ENCODE peak calls at places on chromosomes 12 and 14, in nine cellular contexts. Y is left ventricle myocardium inferior, X is GM23248, N is astrocyte, E is stomach, R is hepatocyte, S is SJCRH30, C is mucosa of descending colon, W is psoas muscle. L is an unnamed sample. For H3K4me1, the result is how much of the 10 kb centered on the place peaks cover.

GRCh38 chr12:94109154-94109553 is 39.2 kb upstream of the PLXNC1 start:
- DNase-seq in Y (no peak), X (peak), N (peak), E (no peak), R (peak), S (peak), C (no peak), W (no peak), L (no peak)

GRCh38 chr14:57487771-57488170 is 5.9 kb downstream of the CCDC198 start:
- DNase-seq in Y (no peak), X (peak), N (peak), E (no peak), R (no peak), S (no peak), C (no peak), W (no peak), L (no peak)

GRCh38 chr14:100304825-100305445 is 1.3 kb downstream of the SLC25A29 start:
- DNase-seq in Y (peak), X (peak), N (peak), E (peak), R (peak), S (peak), C (peak), W (no peak), L (peak)

GRCh38 chr12:56080556-56081138 is 682 bp downstream of the ERBB3 start:
- DNase-seq in Y (no peak), X (peak), N (no peak), E (peak), R (peak), S (peak), C (peak), W (no peak), L (no peak)

GRCh38 chr12:124392991-124393790 is 98.3 kb downstream of the RFLNA start:
- DNase-seq in Y (peak), X (peak), N (peak), E (peak), R (peak), S (peak), C (peak), W (peak), L (peak)

GRCh38 chr12:80778005-80778541 is 61.4 kb downstream of the MYF5 start:
- DNase-seq in Y (peak), X (peak), N (peak), E (peak), R (peak), S (peak), C (peak), W (peak), L (peak)

GRCh38 chr14:89589400-89590128 is 172.5 kb upstream of the FOXN3 start:
- DNase-seq in Y (peak), X (no peak), N (no peak), E (no peak), R (no peak), S (no peak), C (no peak), W (no peak), L (no peak)

GRCh38 chr12:96078281-96078761 is 42.9 kb upstream of the LTA4H start:
- DNase-seq in Y (peak), X (no peak), N (peak), E (peak), R (no peak), S (no peak), C (no peak), W (peak), L (peak)

GRCh38 chr12:111764120-111764821 is 2.5 kb upstream of the ALDH2 start:
- DNase-seq in Y (no peak), X (peak), N (no peak), E (no peak), R (no peak), S (no peak), C (no peak), W (no peak), L (no peak)

GRCh38 chr12:96094201-96094600 is 58.8 kb upstream of the LTA4H start:
- DNase-seq in Y (no peak), X (peak), N (no peak), E (peak), R (no peak), S (peak), C (peak), W (no peak), L (no peak)

GRCh38 chr12:1633459-1633858 is 4.4 kb downstream of the WNT5B start:
- DNase-seq in Y (no peak), X (no peak), N (no peak), E (no peak), R (no peak), S (no peak), C (no peak), W (no peak), L (no peak)

GRCh38 chr12:52634266-52635056 is 16.1 kb upstream of the KRT73 start:
- DNase-seq in Y (peak), X (no peak), N (no peak), E (peak), R (no peak), S (no peak), C (no peak), W (peak), L (no peak)

GRCh38 chr12:110556705-110557104 is 26.4 kb downstream of the PPTC7 start:
- DNase-seq in Y (no peak), X (no peak), N (no peak), E (no peak), R (no peak), S (no peak), C (no peak), W (no peak), L (no peak)

GRCh38 chr12:14239935-14240872 is 125.3 kb upstream of the ATF7IP start:
- DNase-seq in Y (no peak), X (no peak), N (peak), E (no peak), R (peak), S (peak), C (peak), W (no peak), L (no peak)

GRCh38 chr12:107912421-107913004 is 138.0 kb downstream of the ASCL4 start:
- DNase-seq in Y (peak), X (peak), N (no peak), E (peak), R (peak), S (peak), C (peak), W (peak), L (no peak)

GRCh38 chr14:74654931-74655330 is 42.9 kb upstream of the LTBP2 start:
- DNase-seq in Y (no peak), X (no peak), N (no peak), E (no peak), R (no peak), S (no peak), C (no peak), W (no peak), L (no peak)
- H3K4me1 ChIP-seq in Y (under half), X (half or more), N (under half), E (under half), R (under half), S (under half), C (under half), W (under half), L (under half)

GRCh38 chr14:34338056-34338455 is 124.0 kb downstream of the SPTSSA start:
- DNase-seq in Y (no peak), X (no peak), N (no peak), E (no peak), R (no peak), S (peak), C (no peak), W (no peak), L (no peak)
- H3K4me1 ChIP-seq in Y (under half), X (under half), N (under half), E (under half), R (under half), S (under half), C (under half), W (under half), L (under half)

GRCh38 chr12:47821346-47821706 is 1.6 kb upstream of the HDAC7 start:
- DNase-seq in Y (no peak), X (peak), N (no peak), E (no peak), R (no peak), S (no peak), C (no peak), W (no peak), L (no peak)

GRCh38 chr12:47820631-47821345 is 1.1 kb upstream of the HDAC7 start:
- DNase-seq in Y (peak), X (peak), N (peak), E (peak), R (peak), S (peak), C (peak), W (peak), L (peak)

GRCh38 chr12:47823422-47824086 is 3.9 kb upstream of the HDAC7 start:
- DNase-seq in Y (no peak), X (peak), N (no peak), E (no peak), R (no peak), S (no peak), C (no peak), W (no peak), L (no peak)

GRCh38 chr12:47822863-47823262 is 3.2 kb upstream of the HDAC7 start:
- DNase-seq in Y (no peak), X (no peak), N (no peak), E (no peak), R (no peak), S (no peak), C (no peak), W (no peak), L (no peak)

GRCh38 chr12:47822386-47822785 is 2.7 kb upstream of the HDAC7 start:
- DNase-seq in Y (no peak), X (no peak), N (no peak), E (no peak), R (no peak), S (no peak), C (no peak), W (no peak), L (no peak)
- H3K4me1 ChIP-seq in Y (half or more), X (half or more), N (under half), E (half or more), R (under half), S (under half), C (under half), W (under half), L (half or more)

GRCh38 chr12:57592551-57593165 is 1.7 kb downstream of the PIP4K2C start:
- DNase-seq in Y (no peak), X (peak), N (peak), E (no peak), R (no peak), S (no peak), C (no peak), W (no peak), L (no peak)
- H3K4me1 ChIP-seq in Y (under half), X (under half), N (under half), E (under half), R (under half), S (under half), C (under half), W (under half), L (under half)

GRCh38 chr12:104721065-104721458 is 237.0 kb downstream of the SLC41A2 start:
- DNase-seq in Y (no peak), X (no peak), N (no peak), E (no peak), R (no peak), S (no peak), C (no peak), W (no peak), L (no peak)

GRCh38 chr12:104721944-104722343 is 236.1 kb downstream of the SLC41A2 start:
- DNase-seq in Y (no peak), X (no peak), N (no peak), E (no peak), R (no peak), S (peak), C (no peak), W (no peak), L (no peak)

GRCh38 chr12:104719700-104720345 is 238.3 kb downstream of the SLC41A2 start:
- DNase-seq in Y (no peak), X (no peak), N (no peak), E (no peak), R (no peak), S (no peak), C (peak), W (no peak), L (no peak)

GRCh38 chr12:104718581-104718980 is 239.5 kb downstream of the SLC41A2 start:
- DNase-seq in Y (no peak), X (peak), N (peak), E (no peak), R (no peak), S (peak), C (peak), W (no peak), L (peak)

GRCh38 chr12:104720346-104721064 is 237.6 kb downstream of the SLC41A2 start:
- DNase-seq in Y (no peak), X (peak), N (peak), E (peak), R (no peak), S (peak), C (peak), W (no peak), L (no peak)
- H3K4me1 ChIP-seq in Y (under half), X (under half), N (under half), E (under half), R (under half), S (under half), C (under half), W (under half), L (under half)

GRCh38 chr12:89160716-89161123 is 191.6 kb downstream of the DUSP6 start:
- DNase-seq in Y (peak), X (peak), N (peak), E (no peak), R (peak), S (peak), C (peak), W (peak), L (peak)

GRCh38 chr12:89154743-89155530 is 197.4 kb downstream of the DUSP6 start:
- DNase-seq in Y (no peak), X (peak), N (no peak), E (no peak), R (peak), S (no peak), C (peak), W (no peak), L (no peak)

GRCh38 chr12:89156862-89157262 is 195.4 kb downstream of the DUSP6 start:
- DNase-seq in Y (no peak), X (peak), N (peak), E (no peak), R (no peak), S (no peak), C (no peak), W (no peak), L (no peak)

GRCh38 chr12:89156324-89156723 is 196.0 kb downstream of the DUSP6 start:
- DNase-seq in Y (no peak), X (peak), N (no peak), E (no peak), R (no peak), S (no peak), C (no peak), W (no peak), L (no peak)

DNA sequence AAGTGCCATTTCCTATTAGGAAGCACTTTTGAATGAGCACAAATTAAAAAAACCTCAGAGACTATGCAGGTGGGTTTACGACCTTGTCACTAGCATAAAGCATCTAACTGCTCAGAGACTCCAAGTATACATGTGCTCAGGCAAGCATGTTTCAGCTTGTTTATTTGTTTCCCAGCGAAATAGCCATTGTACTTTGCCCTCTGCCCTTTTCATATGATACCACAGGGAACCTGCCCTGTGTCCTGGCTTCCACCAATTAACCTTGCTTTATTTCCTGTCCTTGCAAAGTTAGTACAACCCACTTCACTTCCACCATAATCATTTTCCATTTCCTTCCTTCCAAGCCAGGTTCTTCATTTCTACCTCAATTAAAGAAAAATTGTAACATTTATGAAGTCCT is 194.9 kb downstream of the DUSP6 start:
- DNase-seq in Y (no peak), X (no peak), N (no peak), E (no peak), R (peak), S (no peak), C (peak), W (no peak), L (no peak)
- H3K4me1 ChIP-seq in Y (under half), X (half or more), N (under half), E (under half), R (under half), S (under half), C (under half), W (under half), L (under half)

DNA sequence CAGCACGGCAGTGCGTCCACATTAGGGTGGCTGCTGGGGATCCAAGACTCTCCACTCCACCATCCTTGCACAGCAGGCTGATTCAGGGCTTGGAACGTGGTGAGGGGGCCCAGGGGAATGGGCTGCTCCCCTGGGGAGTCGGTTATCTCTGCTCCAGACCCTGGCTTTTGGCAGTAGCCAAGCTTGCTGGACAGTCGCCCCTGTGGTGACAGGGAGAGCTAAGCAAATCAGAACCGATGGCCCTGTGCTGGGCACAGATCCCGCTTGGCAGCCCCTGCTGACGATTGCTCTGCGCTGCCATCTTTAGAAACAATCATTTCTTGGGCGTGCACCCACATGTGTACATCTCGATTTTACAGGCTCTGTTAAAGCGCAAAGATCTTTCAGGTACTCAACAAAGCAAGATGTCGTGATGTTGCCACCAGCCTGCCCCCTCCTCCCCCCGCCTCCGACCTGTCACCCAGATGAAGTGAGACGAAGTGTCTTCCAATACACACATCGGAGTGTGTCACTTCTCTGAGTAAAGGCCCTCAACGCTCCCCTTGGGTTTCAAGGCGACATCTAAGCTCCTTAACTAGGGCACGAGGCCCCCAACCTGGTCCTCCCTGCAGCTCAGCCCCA is 55.7 kb downstream of the PITPNM2 start:
- DNase-seq in Y (no peak), X (no peak), N (no peak), E (no peak), R (no peak), S (no peak), C (no peak), W (no peak), L (no peak)
- H3K4me1 ChIP-seq in Y (half or more), X (under half), N (under half), E (under half), R (under half), S (under half), C (under half), W (half or more), L (under half)

GRCh38 chr14:105023144-105023543 is 2.3 kb upstream of the CDCA4 start:
- DNase-seq in Y (no peak), X (peak), N (no peak), E (no peak), R (no peak), S (no peak), C (no peak), W (no peak), L (no peak)
- H3K4me1 ChIP-seq in Y (under half), X (half or more), N (half or more), E (under half), R (under half), S (under half), C (under half), W (under half), L (under half)

GRCh38 chr12:120207227-120207626 is 6.3 kb upstream of the RPLP0 start:
- DNase-seq in Y (no peak), X (no peak), N (no peak), E (no peak), R (no peak), S (no peak), C (no peak), W (no peak), L (no peak)
- H3K4me1 ChIP-seq in Y (under half), X (under half), N (under half), E (under half), R (under half), S (under half), C (under half), W (under half), L (under half)

DNA sequence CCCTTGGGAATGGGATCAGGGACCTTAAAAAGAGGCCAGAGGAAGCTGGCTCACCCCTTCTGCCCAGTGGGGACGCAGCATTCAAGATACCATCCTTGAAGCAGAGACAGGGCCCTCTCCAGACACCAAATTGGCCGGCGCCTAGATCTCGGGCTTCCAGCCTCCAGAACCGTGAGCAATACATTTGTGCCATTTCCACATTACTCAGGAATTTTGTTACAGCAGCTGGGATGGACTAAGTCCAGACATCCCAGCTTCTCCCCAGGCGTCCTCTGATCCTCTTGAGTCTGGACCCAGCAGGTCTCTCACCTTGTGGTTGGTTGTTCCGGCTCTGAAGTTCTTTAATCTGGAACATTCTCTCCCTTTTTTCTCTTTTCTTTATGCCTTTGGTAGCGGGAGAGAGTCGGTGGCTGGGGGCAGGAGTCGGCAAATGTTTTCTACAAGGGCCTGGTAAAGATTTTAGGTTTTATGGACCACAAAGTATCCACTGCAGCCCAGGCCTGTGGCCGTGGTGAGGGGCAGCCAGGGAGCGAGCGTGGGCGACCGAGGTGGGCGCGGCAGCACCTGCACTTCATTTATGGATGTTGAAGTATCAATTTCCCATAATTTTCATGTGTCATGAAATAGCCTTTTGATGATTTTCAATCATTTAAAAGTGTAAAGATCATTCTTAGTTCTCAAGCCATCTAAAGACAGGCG is 4.8 kb downstream of the CEP170B start:
- DNase-seq in Y (no peak), X (no peak), N (no peak), E (no peak), R (no peak), S (no peak), C (no peak), W (no peak), L (peak)
- H3K4me1 ChIP-seq in Y (under half), X (under half), N (under half), E (under half), R (under half), S (under half), C (under half), W (under half), L (under half)

L was measured in kidney.